ENCODE peak calls at places on chromosomes 7 and 10, in five cellular contexts. X is stimulated activated CD8-positive, alpha-beta memory T cell treated with anti-CD3 and anti-CD28 coated beads, Interleukin-2, amount 100 ng/mL, for 48 hours; L is aorta; M is HS-5; Y is A549. C is an unnamed sample.

GRCh38 chr10:93826355-93826754 is 67.4 kb upstream of the SLC35G1 start:
- DNase-seq in M (no peak), L (no peak), Y (no peak), X (no peak), C (no peak)

GRCh38 chr7:7867835-7868234 is 100.8 kb upstream of the GLCCI1 start:
- DNase-seq in L (no peak), M (no peak), X (no peak), Y (no peak), C (peak)

GRCh38 chr7:130750774-130751173 is 16.8 kb upstream of the KLF14 start:
- DNase-seq in L (no peak), M (no peak), Y (no peak), X (no peak), C (no peak)

GRCh38 chr7:54292171-54292925 is 249.8 kb upstream of the VSTM2A start:
- DNase-seq in Y (no peak), L (no peak), X (no peak), M (no peak), C (no peak)

GRCh38 chr10:132407846-132408278 is 10.9 kb downstream of the PWWP2B start:
- DNase-seq in L (no peak), M (no peak), Y (no peak), X (no peak), C (no peak)

GRCh38 chr10:94076325-94076841 is 82.7 kb downstream of the PLCE1 start:
- DNase-seq in Y (peak), M (no peak), L (no peak), X (no peak), C (no peak)

GRCh38 chr7:1123721-1124120 is 35.8 kb downstream of the GPER1 start:
- DNase-seq in Y (peak), M (no peak), X (no peak), L (peak), C (peak)

GRCh38 chr10:18737236-18737635 is 78.0 kb downstream of the ARL5B start:
- DNase-seq in X (no peak), Y (no peak), M (no peak), L (no peak), C (no peak)

GRCh38 chr7:128045766-128046165 is 14.5 kb upstream of the LRRC4 start:
- DNase-seq in Y (no peak), X (no peak), M (no peak), L (no peak), C (no peak)

GRCh38 chr7:954330-955238 is at the start of gene ADAP1:
- DNase-seq in X (peak), Y (peak), M (no peak), L (peak), C (peak)

GRCh38 chr10:29150010-29150409 is 138.9 kb upstream of the LYZL1 start:
- DNase-seq in L (peak), X (no peak), Y (no peak), M (no peak), C (peak)

GRCh38 chr10:96097865-96098264 is 32.2 kb upstream of the ZNF518A start:
- DNase-seq in X (no peak), L (no peak), M (no peak), Y (no peak), C (no peak)

GRCh38 chr7:10918093-10918590 is 55.5 kb upstream of the PHF14 start:
- DNase-seq in M (no peak), L (no peak), X (no peak), Y (no peak), C (no peak)

GRCh38 chr10:128624656-128625530 is 498.7 kb upstream of the MKI67 start:
- DNase-seq in X (no peak), L (no peak), Y (no peak), M (no peak), C (no peak)

GRCh38 chr10:102681696-102682095 is 32.5 kb downstream of the ARL3 start:
- DNase-seq in X (no peak), L (no peak), M (no peak), Y (no peak), C (no peak)

GRCh38 chr10:126569513-126570447 is 100.7 kb downstream of the C10orf90 start:
- DNase-seq in L (no peak), Y (no peak), X (no peak), M (peak), C (no peak)

GRCh38 chr7:137006293-137006692 is 137.8 kb downstream of the CHRM2 start:
- DNase-seq in X (no peak), Y (no peak), L (no peak), M (no peak), C (no peak)

GRCh38 chr10:58304099-58304633 is 30.6 kb upstream of the UBE2D1 start:
- DNase-seq in M (no peak), L (no peak), X (no peak), Y (no peak), C (no peak)

GRCh38 chr10:72616716-72617115 is 9.2 kb downstream of the MICU1 start:
- DNase-seq in L (no peak), Y (no peak), X (no peak), M (no peak), C (no peak)

GRCh38 chr10:104043854-104044253 is 41.8 kb downstream of the COL17A1 start:
- DNase-seq in L (no peak), Y (no peak), M (no peak), X (no peak), C (no peak)

GRCh38 chr7:51299391-51300133 is 17.0 kb downstream of the COBL start:
- DNase-seq in M (no peak), X (no peak), L (no peak), Y (no peak), C (no peak)

GRCh38 chr7:925601-926000 is 28.9 kb downstream of the ADAP1 start:
- DNase-seq in Y (no peak), M (no peak), X (peak), L (peak), C (peak)

GRCh38 chr7:95915731-95916130 is 143.4 kb downstream of the DYNC1I1 start:
- DNase-seq in X (no peak), L (no peak), M (no peak), Y (no peak), C (no peak)

GRCh38 chr10:102657984-102658724 is 13.9 kb downstream of the TRIM8 start:
- DNase-seq in Y (no peak), X (no peak), M (no peak), L (peak), C (no peak)

GRCh38 chr7:108326938-108327337 is 129.3 kb downstream of the NRCAM start:
- DNase-seq in X (no peak), Y (no peak), M (no peak), L (no peak), C (no peak)

GRCh38 chr7:5215313-5215712 is 25.3 kb downstream of the WIPI2 start:
- DNase-seq in Y (no peak), L (no peak), M (no peak), X (no peak), C (no peak)

GRCh38 chr10:7475046-7475860 is 64.4 kb upstream of the SFMBT2 start:
- DNase-seq in M (no peak), X (no peak), L (no peak), Y (no peak), C (no peak)

GRCh38 chr10:7585228-7585627 is 81.5 kb downstream of the ITIH5 start:
- DNase-seq in L (no peak), M (no peak), X (no peak), Y (no peak), C (no peak)

GRCh38 chr10:110076559-110077318 is 69.0 kb downstream of the ADD3 start:
- DNase-seq in M (peak), L (peak), X (no peak), Y (no peak), C (no peak)

C was measured in Right ventricle myocardium inferior.